ENCODE peak calls at places on chromosome 12, in ten cellular contexts. One of them, this sample, is unnamed.

GRCh38 chr12:68370006-68370590 is 37.9 kb upstream of the MDM1 start:
- DNase-seq in astrocyte of the spinal cord: no peak
- DNase-seq in psoas muscle: no peak
- DNase-seq in activated CD8-positive, alpha-beta T cell treated with anti-CD3 and anti-CD28 coated beads for 36 hours: no peak
- DNase-seq in neural crest cell: no peak
- DNase-seq in MCF 10A: no peak
- DNase-seq in Panc1: no peak
- DNase-seq in fibroblast of pulmonary artery: no peak
- DNase-seq in testis: no peak
- DNase-seq in A549: no peak
- DNase-seq in this sample: no peak

GRCh38 chr12:85697003-85697402 is 139.2 kb downstream of the RASSF9 start:
- DNase-seq in astrocyte of the spinal cord: no peak
- DNase-seq in psoas muscle: no peak
- DNase-seq in activated CD8-positive, alpha-beta T cell treated with anti-CD3 and anti-CD28 coated beads for 36 hours: no peak
- DNase-seq in neural crest cell: no peak
- DNase-seq in MCF 10A: no peak
- DNase-seq in Panc1: no peak
- DNase-seq in fibroblast of pulmonary artery: no peak
- DNase-seq in testis: no peak
- DNase-seq in A549: no peak
- DNase-seq in this sample: no peak

GRCh38 chr12:111251787-111252186 is 117.1 kb downstream of the PHETA1 start:
- DNase-seq in astrocyte of the spinal cord: no peak
- DNase-seq in psoas muscle: no peak
- DNase-seq in activated CD8-positive, alpha-beta T cell treated with anti-CD3 and anti-CD28 coated beads for 36 hours: no peak
- DNase-seq in neural crest cell: no peak
- DNase-seq in MCF 10A: no peak
- DNase-seq in Panc1: no peak
- DNase-seq in fibroblast of pulmonary artery: no peak
- DNase-seq in testis: no peak
- DNase-seq in A549: no peak
- DNase-seq in this sample: no peak

GRCh38 chr12:89319606-89320005 is 32.7 kb downstream of the DUSP6 start:
- DNase-seq in astrocyte of the spinal cord: no peak
- DNase-seq in psoas muscle: no peak
- DNase-seq in activated CD8-positive, alpha-beta T cell treated with anti-CD3 and anti-CD28 coated beads for 36 hours: no peak
- DNase-seq in neural crest cell: no peak
- DNase-seq in MCF 10A: no peak
- DNase-seq in Panc1: no peak
- DNase-seq in fibroblast of pulmonary artery: no peak
- DNase-seq in testis: no peak
- DNase-seq in A549: no peak
- DNase-seq in this sample: no peak

GRCh38 chr12:95201056-95201670 is 16.1 kb downstream of the FGD6 start:
- DNase-seq in astrocyte of the spinal cord: no peak
- DNase-seq in psoas muscle: no peak
- DNase-seq in activated CD8-positive, alpha-beta T cell treated with anti-CD3 and anti-CD28 coated beads for 36 hours: no peak
- DNase-seq in neural crest cell: no peak
- DNase-seq in MCF 10A: peak; percentile 80
- DNase-seq in Panc1: no peak
- DNase-seq in fibroblast of pulmonary artery: peak; percentile 73
- DNase-seq in testis: no peak
- DNase-seq in A549: peak; percentile 57
- DNase-seq in this sample: no peak

GRCh38 chr12:16012086-16012485 is 101.0 kb downstream of the DERA start:
- DNase-seq in astrocyte of the spinal cord: peak; percentile 50
- DNase-seq in psoas muscle: peak; percentile 30
- DNase-seq in activated CD8-positive, alpha-beta T cell treated with anti-CD3 and anti-CD28 coated beads for 36 hours: no peak
- DNase-seq in neural crest cell: no peak
- DNase-seq in MCF 10A: no peak
- DNase-seq in Panc1: no peak
- DNase-seq in fibroblast of pulmonary artery: peak; percentile 68
- DNase-seq in testis: peak; percentile 62
- DNase-seq in A549: no peak
- DNase-seq in this sample: no peak

GRCh38 chr12:109710279-109710746 is 3.3 kb upstream of the FAM222A start:
- DNase-seq in astrocyte of the spinal cord: peak; percentile 51
- DNase-seq in psoas muscle: no peak
- DNase-seq in activated CD8-positive, alpha-beta T cell treated with anti-CD3 and anti-CD28 coated beads for 36 hours: no peak
- DNase-seq in neural crest cell: no peak
- DNase-seq in MCF 10A: no peak
- DNase-seq in Panc1: no peak
- DNase-seq in fibroblast of pulmonary artery: no peak
- DNase-seq in testis: peak; percentile 63
- DNase-seq in A549: no peak
- DNase-seq in this sample: no peak

GRCh38 chr12:2668816-2669215 is 126.0 kb upstream of the FKBP4 start:
- DNase-seq in astrocyte of the spinal cord: no peak
- DNase-seq in psoas muscle: no peak
- DNase-seq in activated CD8-positive, alpha-beta T cell treated with anti-CD3 and anti-CD28 coated beads for 36 hours: no peak
- DNase-seq in neural crest cell: no peak
- DNase-seq in MCF 10A: no peak
- DNase-seq in Panc1: no peak
- DNase-seq in fibroblast of pulmonary artery: no peak
- DNase-seq in testis: no peak
- DNase-seq in A549: no peak
- DNase-seq in this sample: no peak

GRCh38 chr12:82688619-82689018 is 1.9 kb downstream of the TMTC2 start:
- DNase-seq in astrocyte of the spinal cord: no peak
- DNase-seq in psoas muscle: no peak
- DNase-seq in activated CD8-positive, alpha-beta T cell treated with anti-CD3 and anti-CD28 coated beads for 36 hours: no peak
- DNase-seq in neural crest cell: no peak
- DNase-seq in MCF 10A: no peak
- DNase-seq in Panc1: no peak
- DNase-seq in fibroblast of pulmonary artery: no peak
- DNase-seq in testis: no peak
- DNase-seq in A549: no peak
- DNase-seq in this sample: no peak

GRCh38 chr12:118237053-118237665 is 101.2 kb downstream of the PEBP1 start:
- DNase-seq in astrocyte of the spinal cord: no peak
- DNase-seq in psoas muscle: no peak
- DNase-seq in activated CD8-positive, alpha-beta T cell treated with anti-CD3 and anti-CD28 coated beads for 36 hours: no peak
- DNase-seq in neural crest cell: no peak
- DNase-seq in MCF 10A: no peak
- DNase-seq in Panc1: no peak
- DNase-seq in fibroblast of pulmonary artery: no peak
- DNase-seq in testis: no peak
- DNase-seq in A549: no peak
- DNase-seq in this sample: no peak

GRCh38 chr12:95230313-95230712 is 12.7 kb downstream of the VEZT start:
- DNase-seq in astrocyte of the spinal cord: no peak
- DNase-seq in psoas muscle: no peak
- DNase-seq in activated CD8-positive, alpha-beta T cell treated with anti-CD3 and anti-CD28 coated beads for 36 hours: no peak
- DNase-seq in neural crest cell: no peak
- DNase-seq in MCF 10A: no peak
- DNase-seq in Panc1: no peak
- DNase-seq in fibroblast of pulmonary artery: no peak
- DNase-seq in testis: no peak
- DNase-seq in A549: no peak
- DNase-seq in this sample: no peak

GRCh38 chr12:13749380-13749779 is 232.0 kb downstream of the GRIN2B start:
- DNase-seq in astrocyte of the spinal cord: no peak
- DNase-seq in psoas muscle: no peak
- DNase-seq in activated CD8-positive, alpha-beta T cell treated with anti-CD3 and anti-CD28 coated beads for 36 hours: no peak
- DNase-seq in neural crest cell: no peak
- DNase-seq in MCF 10A: no peak
- DNase-seq in Panc1: no peak
- DNase-seq in fibroblast of pulmonary artery: no peak
- DNase-seq in testis: no peak
- DNase-seq in A549: no peak
- DNase-seq in this sample: no peak

GRCh38 chr12:87348071-87348470 is 681.1 kb downstream of the C12orf50 start:
- DNase-seq in astrocyte of the spinal cord: no peak
- DNase-seq in psoas muscle: no peak
- DNase-seq in activated CD8-positive, alpha-beta T cell treated with anti-CD3 and anti-CD28 coated beads for 36 hours: no peak
- DNase-seq in neural crest cell: no peak
- DNase-seq in MCF 10A: no peak
- DNase-seq in Panc1: no peak
- DNase-seq in fibroblast of pulmonary artery: no peak
- DNase-seq in testis: no peak
- DNase-seq in A549: no peak
- DNase-seq in this sample: no peak

GRCh38 chr12:87344699-87345098 is 684.5 kb downstream of the C12orf50 start:
- DNase-seq in astrocyte of the spinal cord: peak; percentile 9
- DNase-seq in psoas muscle: no peak
- DNase-seq in activated CD8-positive, alpha-beta T cell treated with anti-CD3 and anti-CD28 coated beads for 36 hours: no peak
- DNase-seq in neural crest cell: no peak
- DNase-seq in MCF 10A: peak; percentile 2
- DNase-seq in Panc1: no peak
- DNase-seq in fibroblast of pulmonary artery: peak; percentile 13
- DNase-seq in testis: no peak
- DNase-seq in A549: no peak
- DNase-seq in this sample: no peak
- TF ChIP-seq CTCF in astrocyte of the spinal cord: peak; percentile 19
- TF ChIP-seq CTCF in psoas muscle: no peak
- TF ChIP-seq CTCF in activated CD8-positive, alpha-beta T cell treated with anti-CD3 and anti-CD28 coated beads for 36 hours: no peak
- TF ChIP-seq CTCF in neural crest cell: no peak
- TF ChIP-seq CTCF in MCF 10A: no peak
- TF ChIP-seq CTCF in Panc1: peak; percentile 12
- TF ChIP-seq CTCF in fibroblast of pulmonary artery: peak; percentile 21
- TF ChIP-seq CTCF in testis: no peak
- TF ChIP-seq CTCF in A549: peak; percentile 30
- TF ChIP-seq CTCF in this sample: peak; percentile 23

GRCh38 chr12:97408363-97408762 is 54.2 kb upstream of the RMST start:
- DNase-seq in astrocyte of the spinal cord: no peak
- DNase-seq in psoas muscle: no peak
- DNase-seq in activated CD8-positive, alpha-beta T cell treated with anti-CD3 and anti-CD28 coated beads for 36 hours: no peak
- DNase-seq in neural crest cell: no peak
- DNase-seq in MCF 10A: no peak
- DNase-seq in Panc1: no peak
- DNase-seq in fibroblast of pulmonary artery: no peak
- DNase-seq in testis: no peak
- DNase-seq in A549: no peak
- DNase-seq in this sample: no peak

GRCh38 chr12:97404093-97404492 is 58.5 kb upstream of the RMST start:
- DNase-seq in astrocyte of the spinal cord: no peak
- DNase-seq in psoas muscle: no peak
- DNase-seq in activated CD8-positive, alpha-beta T cell treated with anti-CD3 and anti-CD28 coated beads for 36 hours: no peak
- DNase-seq in neural crest cell: no peak
- DNase-seq in MCF 10A: no peak
- DNase-seq in Panc1: no peak
- DNase-seq in fibroblast of pulmonary artery: no peak
- DNase-seq in testis: no peak
- DNase-seq in A549: no peak
- DNase-seq in this sample: no peak

DNA sequence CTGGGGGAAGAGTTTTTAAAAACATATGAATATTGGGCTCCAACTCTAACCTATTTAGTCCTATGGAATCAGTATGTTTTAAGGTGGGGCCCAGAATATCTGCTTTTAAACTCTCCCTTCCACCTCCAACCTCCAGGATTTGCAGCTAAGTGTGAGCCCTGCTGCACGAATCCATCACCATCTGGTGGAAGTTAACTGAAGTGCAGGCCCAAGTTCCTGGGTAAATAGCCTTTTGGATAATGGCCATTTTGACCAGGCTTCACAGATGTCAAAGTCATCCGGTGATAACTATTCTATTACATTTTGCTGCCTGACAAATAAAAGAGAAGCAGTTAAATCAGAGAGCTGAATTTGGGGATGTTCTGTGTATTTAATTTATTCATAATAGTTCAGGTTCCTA is 58.1 kb upstream of the RMST start:
- DNase-seq in astrocyte of the spinal cord: peak; percentile 42
- DNase-seq in psoas muscle: no peak
- DNase-seq in activated CD8-positive, alpha-beta T cell treated with anti-CD3 and anti-CD28 coated beads for 36 hours: peak; percentile 17
- DNase-seq in neural crest cell: peak; percentile 54
- DNase-seq in MCF 10A: peak; percentile 43
- DNase-seq in Panc1: peak; percentile 12
- DNase-seq in fibroblast of pulmonary artery: peak; percentile 22
- DNase-seq in testis: peak; percentile 56
- DNase-seq in A549: peak; percentile 25
- DNase-seq in this sample: peak; percentile 28
- TF ChIP-seq CTCF in astrocyte of the spinal cord: peak; percentile 81
- TF ChIP-seq CTCF in psoas muscle: peak; percentile 45
- TF ChIP-seq CTCF in activated CD8-positive, alpha-beta T cell treated with anti-CD3 and anti-CD28 coated beads for 36 hours: peak; percentile 50
- TF ChIP-seq CTCF in neural crest cell: peak; percentile 91
- TF ChIP-seq CTCF in MCF 10A: peak; percentile 73
- TF ChIP-seq CTCF in Panc1: peak; percentile 88
- TF ChIP-seq CTCF in fibroblast of pulmonary artery: peak; percentile 52
- TF ChIP-seq CTCF in testis: peak; percentile 64
- TF ChIP-seq CTCF in A549: peak; percentile 44
- TF ChIP-seq CTCF in this sample: peak; percentile 81

GRCh38 chr12:66119870-66120241 is 10.7 kb downstream of the LLPH start:
- DNase-seq in astrocyte of the spinal cord: no peak
- DNase-seq in psoas muscle: no peak
- DNase-seq in activated CD8-positive, alpha-beta T cell treated with anti-CD3 and anti-CD28 coated beads for 36 hours: no peak
- DNase-seq in neural crest cell: no peak
- DNase-seq in MCF 10A: no peak
- DNase-seq in Panc1: no peak
- DNase-seq in fibroblast of pulmonary artery: no peak
- DNase-seq in testis: no peak
- DNase-seq in A549: no peak
- DNase-seq in this sample: no peak

GRCh38 chr12:66118240-66118891 is 12.2 kb downstream of the LLPH start:
- DNase-seq in astrocyte of the spinal cord: no peak
- DNase-seq in psoas muscle: no peak
- DNase-seq in activated CD8-positive, alpha-beta T cell treated with anti-CD3 and anti-CD28 coated beads for 36 hours: no peak
- DNase-seq in neural crest cell: no peak
- DNase-seq in MCF 10A: no peak
- DNase-seq in Panc1: no peak
- DNase-seq in fibroblast of pulmonary artery: no peak
- DNase-seq in testis: no peak
- DNase-seq in A549: no peak
- DNase-seq in this sample: no peak

GRCh38 chr12:66119229-66119869 is 11.2 kb downstream of the LLPH start:
- DNase-seq in astrocyte of the spinal cord: no peak
- DNase-seq in psoas muscle: no peak
- DNase-seq in activated CD8-positive, alpha-beta T cell treated with anti-CD3 and anti-CD28 coated beads for 36 hours: no peak
- DNase-seq in neural crest cell: no peak
- DNase-seq in MCF 10A: no peak
- DNase-seq in Panc1: no peak
- DNase-seq in fibroblast of pulmonary artery: no peak
- DNase-seq in testis: no peak
- DNase-seq in A549: no peak
- DNase-seq in this sample: no peak

GRCh38 chr12:66117242-66117641 is 13.3 kb downstream of the LLPH start:
- DNase-seq in astrocyte of the spinal cord: no peak
- DNase-seq in psoas muscle: no peak
- DNase-seq in activated CD8-positive, alpha-beta T cell treated with anti-CD3 and anti-CD28 coated beads for 36 hours: no peak
- DNase-seq in neural crest cell: no peak
- DNase-seq in MCF 10A: no peak
- DNase-seq in Panc1: no peak
- DNase-seq in fibroblast of pulmonary artery: no peak
- DNase-seq in testis: no peak
- DNase-seq in A549: no peak
- DNase-seq in this sample: no peak

GRCh38 chr12:66120477-66120876 is 10.1 kb downstream of the LLPH start:
- DNase-seq in astrocyte of the spinal cord: no peak
- DNase-seq in psoas muscle: no peak
- DNase-seq in activated CD8-positive, alpha-beta T cell treated with anti-CD3 and anti-CD28 coated beads for 36 hours: no peak
- DNase-seq in neural crest cell: no peak
- DNase-seq in MCF 10A: no peak
- DNase-seq in Panc1: no peak
- DNase-seq in fibroblast of pulmonary artery: no peak
- DNase-seq in testis: no peak
- DNase-seq in A549: no peak
- DNase-seq in this sample: no peak
- TF ChIP-seq CTCF in astrocyte of the spinal cord: no peak
- TF ChIP-seq CTCF in psoas muscle: no peak
- TF ChIP-seq CTCF in activated CD8-positive, alpha-beta T cell treated with anti-CD3 and anti-CD28 coated beads for 36 hours: no peak
- TF ChIP-seq CTCF in neural crest cell: peak; percentile 14
- TF ChIP-seq CTCF in MCF 10A: no peak
- TF ChIP-seq CTCF in Panc1: peak; percentile 25
- TF ChIP-seq CTCF in fibroblast of pulmonary artery: peak; percentile 9
- TF ChIP-seq CTCF in testis: no peak
- TF ChIP-seq CTCF in A549: peak; percentile 17
- TF ChIP-seq CTCF in this sample: no peak

GRCh38 chr12:127125607-127126259 is 1141.2 kb upstream of the TMEM132C start:
- DNase-seq in astrocyte of the spinal cord: peak; percentile 86
- DNase-seq in psoas muscle: no peak
- DNase-seq in activated CD8-positive, alpha-beta T cell treated with anti-CD3 and anti-CD28 coated beads for 36 hours: peak; percentile 47
- DNase-seq in neural crest cell: no peak
- DNase-seq in MCF 10A: peak; percentile 98
- DNase-seq in Panc1: no peak
- DNase-seq in fibroblast of pulmonary artery: peak; percentile 75
- DNase-seq in testis: no peak
- DNase-seq in A549: peak; percentile 94
- DNase-seq in this sample: no peak
- TF ChIP-seq CTCF in astrocyte of the spinal cord: no peak
- TF ChIP-seq CTCF in psoas muscle: no peak
- TF ChIP-seq CTCF in activated CD8-positive, alpha-beta T cell treated with anti-CD3 and anti-CD28 coated beads for 36 hours: no peak
- TF ChIP-seq CTCF in neural crest cell: no peak
- TF ChIP-seq CTCF in MCF 10A: no peak
- TF ChIP-seq CTCF in Panc1: no peak
- TF ChIP-seq CTCF in fibroblast of pulmonary artery: no peak
- TF ChIP-seq CTCF in testis: no peak
- TF ChIP-seq CTCF in A549: no peak
- TF ChIP-seq CTCF in this sample: no peak

This sample was measured in progenitor cell of endocrine pancreas.